ENCODE peak calls at places on chromosome 3, in eight cellular contexts. X is heart right ventricle; K is effector memory CD4-positive, alpha-beta T cell; R is aorta; Z is left ventricle myocardium inferior; H is body of pancreas; P is neural progenitor cell; J is ovary. D is an unnamed sample. For H3K9me3 and H3K4me1, the result is how much of the 10 kb centered on the place peaks cover.

GRCh38 chr3:18425641-18426403 is 683 bp upstream of the SATB1 start:
- DNase-seq in X (peak), H (peak), J (no peak), P (peak), R (peak), Z (peak), K (peak), D (peak)

GRCh38 chr3:70550723-70551319 is 238.4 kb upstream of the MDFIC2 start:
- DNase-seq in K (peak), X (peak), R (peak), H (peak), J (peak), Z (peak), P (peak), D (peak)

GRCh38 chr3:183800221-183800863 is 25.0 kb downstream of the MAP6D1 start:
- DNase-seq in P (no peak), R (no peak), X (no peak), H (no peak), J (no peak), Z (no peak), K (no peak), D (no peak)

GRCh38 chr3:14175383-14176037 is 2.9 kb downstream of the XPC start:
- DNase-seq in R (no peak), P (no peak), X (no peak), J (no peak), H (no peak), Z (no peak), K (peak), D (no peak)

GRCh38 chr3:137148917-137149316 is 191.1 kb downstream of the IL20RB start:
- DNase-seq in P (no peak), R (no peak), H (no peak), K (no peak), Z (no peak), J (no peak), X (no peak), D (no peak)

GRCh38 chr3:148077318-148077923 is 620.3 kb upstream of the AGTR1 start:
- DNase-seq in Z (no peak), K (no peak), X (no peak), R (no peak), H (no peak), J (no peak), P (peak), D (no peak)

GRCh38 chr3:134466366-134466765 is 19.4 kb downstream of the ANAPC13 start:
- DNase-seq in H (no peak), R (no peak), X (no peak), J (no peak), Z (no peak), P (no peak), K (no peak), D (no peak)

GRCh38 chr3:34056951-34057390 is 258.5 kb downstream of the PDCD6IP start:
- DNase-seq in J (no peak), R (no peak), P (no peak), X (no peak), H (no peak), Z (no peak), K (no peak), D (no peak)

GRCh38 chr3:124860599-124860998 is 26.6 kb downstream of the ITGB5 start:
- DNase-seq in J (peak), K (no peak), Z (peak), H (peak), X (peak), R (peak), P (no peak), D (peak)

GRCh38 chr3:126208618-126209256 is 28.4 kb upstream of the ALDH1L1 start:
- DNase-seq in K (no peak), P (no peak), H (peak), X (peak), R (peak), J (peak), Z (peak), D (peak)

GRCh38 chr3:32045091-32045964 is 61.1 kb upstream of the GPD1L start:
- DNase-seq in Z (no peak), H (peak), X (no peak), P (peak), K (no peak), R (no peak), J (peak), D (no peak)

GRCh38 chr3:52472239-52472783 is 16.9 kb downstream of the NISCH start:
- DNase-seq in X (peak), Z (no peak), J (no peak), K (no peak), R (no peak), H (no peak), P (no peak), D (no peak)

GRCh38 chr3:58874795-58875194 is 175.0 kb downstream of the CFAP20DC start:
- DNase-seq in Z (no peak), R (no peak), P (no peak), H (no peak), X (no peak), J (no peak), K (no peak), D (no peak)

GRCh38 chr3:77147836-77148578 is 108.1 kb downstream of the ROBO2 start:
- DNase-seq in R (no peak), K (no peak), Z (no peak), J (no peak), P (no peak), X (no peak), H (no peak), D (peak)

GRCh38 chr3:195001961-195002861 is 268.7 kb downstream of the XXYLT1 start:
- DNase-seq in R (no peak), H (peak), X (peak), J (peak), P (peak), K (no peak), Z (peak), D (peak)

GRCh38 chr3:12618426-12618825 is 45.5 kb downstream of the RAF1 start:
- DNase-seq in Z (no peak), K (no peak), R (no peak), J (no peak), X (no peak), P (no peak), H (no peak), D (no peak)

GRCh38 chr3:42456211-42456610 is 45.8 kb upstream of the LYZL4 start:
- DNase-seq in K (no peak), H (no peak), J (no peak), Z (no peak), X (no peak), R (no peak), P (no peak), D (no peak)

GRCh38 chr3:179020112-179020511 is 51.5 kb downstream of the ZMAT3 start:
- DNase-seq in J (no peak), Z (no peak), H (no peak), X (no peak), K (no peak), P (no peak), R (no peak), D (no peak)

GRCh38 chr3:129027544-129027880 is 26.4 kb downstream of the EFCC1 start:
- DNase-seq in P (no peak), H (no peak), Z (no peak), J (no peak), R (no peak), X (no peak), K (no peak), D (no peak)
- H3K4me3 ChIP-seq in P (peak), H (no peak), Z (peak), J (peak), R (peak), X (peak), K (peak), D (peak)

GRCh38 chr3:123842711-123843110 is 41.4 kb downstream of the MYLK start:
- DNase-seq in Z (no peak), H (no peak), J (no peak), R (no peak), P (no peak), X (no peak), K (no peak), D (peak)
- H3K9me3 ChIP-seq in Z (half or more), H (under half), J (under half), R (under half), P (under half), X (under half), K (under half), D (under half)

GRCh38 chr3:24181256-24181655 is 236.2 kb downstream of the NR1D2 start:
- DNase-seq in K (no peak), H (no peak), R (no peak), P (no peak), J (no peak), X (no peak), Z (no peak), D (no peak)
- H3K4me1 ChIP-seq in K (under half), H (under half), R (under half), P (under half), J (under half), X (under half), Z (under half), D (under half)

GRCh38 chr3:187292631-187293513 is 1.3 kb upstream of the MASP1 start:
- DNase-seq in J (no peak), H (no peak), K (no peak), X (peak), Z (peak), P (no peak), R (no peak), D (no peak)

GRCh38 chr3:187290561-187290960 is 976 bp downstream of the MASP1 start:
- DNase-seq in H (no peak), K (no peak), J (no peak), X (no peak), R (no peak), P (no peak), Z (no peak), D (no peak)

GRCh38 chr3:187291512-187292132 is at the start of gene MASP1:
- DNase-seq in J (peak), H (peak), P (peak), X (peak), K (no peak), R (no peak), Z (peak), D (no peak)

GRCh38 chr3:187292186-187292585 is 649 bp upstream of the MASP1 start:
- DNase-seq in Z (no peak), X (no peak), R (no peak), J (no peak), P (no peak), K (no peak), H (no peak), D (no peak)

GRCh38 chr3:187291001-187291511 is 481 bp downstream of the MASP1 start:
- DNase-seq in X (no peak), Z (no peak), R (no peak), H (peak), P (peak), J (peak), K (no peak), D (no peak)
- H3K4me3 ChIP-seq in X (peak), Z (peak), R (no peak), H (no peak), P (peak), J (peak), K (no peak), D (no peak)

GRCh38 chr3:16478516-16478915 is 35.0 kb downstream of the RFTN1 start:
- DNase-seq in J (no peak), Z (no peak), P (no peak), R (no peak), K (no peak), H (no peak), X (no peak), D (no peak)
- H3K9me3 ChIP-seq in J (under half), Z (under half), P (under half), R (under half), K (under half), H (under half), X (under half), D (under half)

DNA sequence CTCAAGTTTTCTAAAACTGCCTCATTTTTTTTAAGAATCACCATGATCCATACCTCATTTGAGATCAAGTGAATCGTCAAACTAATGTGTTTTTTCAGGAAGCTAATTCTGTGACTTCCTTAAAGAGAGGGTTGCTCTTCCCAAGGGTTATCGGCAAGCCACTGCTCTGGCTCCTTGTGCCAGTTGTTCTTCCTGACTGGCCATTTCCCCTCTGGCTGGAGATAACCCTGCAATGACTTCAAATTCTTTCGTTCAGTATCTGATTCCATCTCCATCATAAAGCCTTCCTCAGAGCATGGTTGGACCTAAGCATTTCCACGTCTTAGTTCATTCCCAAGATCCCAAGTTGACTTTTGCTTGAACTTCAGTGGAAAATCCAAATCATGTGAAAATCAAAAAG is 167.1 kb downstream of the MECOM start:
- DNase-seq in X (no peak), P (no peak), R (no peak), K (no peak), H (no peak), Z (no peak), J (no peak), D (no peak)
- H3K4me1 ChIP-seq in X (under half), P (under half), R (under half), K (under half), H (under half), Z (under half), J (under half), D (under half)

DNA sequence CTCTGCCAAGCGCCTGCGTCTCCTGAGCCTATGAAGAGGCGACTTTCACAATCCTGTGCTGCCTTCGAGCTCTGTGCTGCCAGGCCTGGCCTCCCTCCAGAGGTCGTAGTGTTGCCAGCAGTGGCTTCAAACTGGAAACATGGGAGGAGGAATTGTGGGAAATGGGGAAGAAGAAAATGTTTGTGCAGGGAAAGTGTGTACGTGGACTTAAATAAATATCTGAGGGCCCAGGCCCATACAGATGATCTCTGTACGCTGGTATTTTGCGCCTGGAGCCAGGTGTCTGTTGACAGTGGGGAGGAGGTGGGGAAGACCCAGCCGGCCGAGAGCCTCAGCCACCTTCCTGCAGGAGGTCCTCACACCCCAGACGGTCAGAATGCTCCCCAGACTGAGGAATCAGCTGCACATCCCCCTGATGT is 44.6 kb downstream of the ZBTB38 start:
- DNase-seq in K (no peak), X (peak), H (peak), P (peak), R (peak), J (peak), Z (peak), D (no peak)
- H3K4me3 ChIP-seq in K (peak), X (peak), H (no peak), P (no peak), R (no peak), J (peak), Z (peak), D (no peak)